ENCODE peak calls at places on chromosomes 7 and 10, in eight cellular contexts. One of them, this sample, is unnamed.

GRCh38 chr10:35324196-35324595 is 12.1 kb upstream of the CCNY start:
- DNase-seq in AML-193: no peak
- DNase-seq in NCI-H774: no peak
- DNase-seq in GM04503: peak
- DNase-seq in tibial artery: no peak
- DNase-seq in AG09309: peak
- DNase-seq in GM06990: no peak
- DNase-seq in GM18507: no peak
- DNase-seq in this sample: no peak

GRCh38 chr10:133388973-133389818 is 4.8 kb upstream of the MTG1 start:
- DNase-seq in NCI-H774: no peak
- DNase-seq in AG09309: no peak
- DNase-seq in AML-193: peak
- DNase-seq in GM04503: no peak
- DNase-seq in GM06990: peak
- DNase-seq in GM18507: peak
- DNase-seq in tibial artery: no peak
- DNase-seq in this sample: peak

GRCh38 chr7:111477462-111478225 is 84.6 kb downstream of the IMMP2L start:
- DNase-seq in GM06990: no peak
- DNase-seq in NCI-H774: no peak
- DNase-seq in AML-193: no peak
- DNase-seq in tibial artery: no peak
- DNase-seq in AG09309: no peak
- DNase-seq in GM18507: no peak
- DNase-seq in GM04503: no peak
- DNase-seq in this sample: no peak

GRCh38 chr10:35040761-35041501 is 49.2 kb downstream of the CUL2 start:
- DNase-seq in AML-193: no peak
- DNase-seq in GM18507: no peak
- DNase-seq in GM04503: peak
- DNase-seq in NCI-H774: no peak
- DNase-seq in tibial artery: no peak
- DNase-seq in GM06990: no peak
- DNase-seq in AG09309: peak
- DNase-seq in this sample: no peak

GRCh38 chr7:129146237-129146979 is 1.9 kb downstream of the TSPAN33 start:
- DNase-seq in GM06990: peak
- DNase-seq in AG09309: no peak
- DNase-seq in GM18507: no peak
- DNase-seq in tibial artery: no peak
- DNase-seq in NCI-H774: no peak
- DNase-seq in AML-193: no peak
- DNase-seq in GM04503: no peak
- DNase-seq in this sample: no peak

GRCh38 chr10:64571053-64571452 is 1049.9 kb downstream of the REEP3 start:
- DNase-seq in AML-193: no peak
- DNase-seq in GM04503: no peak
- DNase-seq in AG09309: no peak
- DNase-seq in tibial artery: no peak
- DNase-seq in NCI-H774: no peak
- DNase-seq in GM06990: no peak
- DNase-seq in GM18507: no peak
- DNase-seq in this sample: no peak

GRCh38 chr10:103885617-103886016 is 30.2 kb upstream of the SH3PXD2A start:
- DNase-seq in GM06990: no peak
- DNase-seq in GM04503: no peak
- DNase-seq in AML-193: no peak
- DNase-seq in tibial artery: peak
- DNase-seq in AG09309: peak
- DNase-seq in NCI-H774: no peak
- DNase-seq in GM18507: no peak
- DNase-seq in this sample: no peak

GRCh38 chr10:116170815-116171250 is 102.2 kb downstream of the GFRA1 start:
- DNase-seq in AML-193: no peak
- DNase-seq in tibial artery: no peak
- DNase-seq in NCI-H774: no peak
- DNase-seq in GM04503: peak
- DNase-seq in GM18507: no peak
- DNase-seq in GM06990: no peak
- DNase-seq in AG09309: peak
- DNase-seq in this sample: no peak

GRCh38 chr10:109977382-109977806 is 30.4 kb upstream of the ADD3 start:
- DNase-seq in AG09309: no peak
- DNase-seq in NCI-H774: no peak
- DNase-seq in tibial artery: no peak
- DNase-seq in GM06990: no peak
- DNase-seq in GM18507: no peak
- DNase-seq in AML-193: no peak
- DNase-seq in GM04503: no peak
- DNase-seq in this sample: no peak

GRCh38 chr10:108561649-108562048 is 1361.7 kb downstream of the XPNPEP1 start:
- DNase-seq in GM18507: no peak
- DNase-seq in AML-193: no peak
- DNase-seq in tibial artery: no peak
- DNase-seq in NCI-H774: no peak
- DNase-seq in GM06990: no peak
- DNase-seq in AG09309: no peak
- DNase-seq in GM04503: peak
- DNase-seq in this sample: no peak

GRCh38 chr7:35254496-35255416 is 856 bp upstream of the TBX20 start:
- DNase-seq in AG09309: no peak
- DNase-seq in GM04503: no peak
- DNase-seq in GM18507: no peak
- DNase-seq in AML-193: no peak
- DNase-seq in NCI-H774: no peak
- DNase-seq in GM06990: no peak
- DNase-seq in tibial artery: no peak
- DNase-seq in this sample: no peak

GRCh38 chr10:14407567-14407966 is 76.8 kb upstream of the FRMD4A start:
- DNase-seq in AG09309: no peak
- DNase-seq in GM04503: no peak
- DNase-seq in tibial artery: no peak
- DNase-seq in NCI-H774: no peak
- DNase-seq in AML-193: no peak
- DNase-seq in GM06990: no peak
- DNase-seq in GM18507: no peak
- DNase-seq in this sample: no peak

GRCh38 chr7:90604383-90604782 is 8.3 kb downstream of the CDK14 start:
- DNase-seq in AML-193: no peak
- DNase-seq in NCI-H774: no peak
- DNase-seq in GM06990: no peak
- DNase-seq in GM18507: no peak
- DNase-seq in tibial artery: no peak
- DNase-seq in AG09309: no peak
- DNase-seq in GM04503: no peak
- DNase-seq in this sample: no peak

GRCh38 chr10:130022501-130023299 is 58.6 kb upstream of the EBF3 start:
- DNase-seq in AG09309: peak
- DNase-seq in GM04503: peak
- DNase-seq in GM06990: no peak
- DNase-seq in NCI-H774: no peak
- DNase-seq in GM18507: no peak
- DNase-seq in tibial artery: no peak
- DNase-seq in AML-193: no peak
- DNase-seq in this sample: no peak

GRCh38 chr7:107165341-107165740 is 3.5 kb upstream of the HBP1 start:
- DNase-seq in GM06990: no peak
- DNase-seq in AG09309: no peak
- DNase-seq in AML-193: no peak
- DNase-seq in GM18507: no peak
- DNase-seq in tibial artery: no peak
- DNase-seq in GM04503: no peak
- DNase-seq in NCI-H774: no peak
- DNase-seq in this sample: no peak

GRCh38 chr7:116582806-116583444 is 58.1 kb downstream of the CAV1 start:
- DNase-seq in GM18507: no peak
- DNase-seq in tibial artery: peak
- DNase-seq in NCI-H774: no peak
- DNase-seq in GM06990: peak
- DNase-seq in AG09309: peak
- DNase-seq in GM04503: peak
- DNase-seq in AML-193: no peak
- DNase-seq in this sample: no peak

GRCh38 chr7:114986805-114987204 is 64.9 kb downstream of the MDFIC start:
- DNase-seq in GM18507: no peak
- DNase-seq in GM04503: no peak
- DNase-seq in AML-193: no peak
- DNase-seq in AG09309: no peak
- DNase-seq in tibial artery: no peak
- DNase-seq in NCI-H774: no peak
- DNase-seq in GM06990: no peak
- DNase-seq in this sample: no peak

GRCh38 chr7:22295402-22296264 is 61.3 kb downstream of the RAPGEF5 start:
- DNase-seq in GM04503: no peak
- DNase-seq in AML-193: no peak
- DNase-seq in GM06990: no peak
- DNase-seq in tibial artery: no peak
- DNase-seq in GM18507: no peak
- DNase-seq in NCI-H774: no peak
- DNase-seq in AG09309: no peak
- DNase-seq in this sample: no peak

GRCh38 chr10:133525444-133525843 is 1.7 kb upstream of the CYP2E1 start:
- DNase-seq in NCI-H774: no peak
- DNase-seq in GM04503: no peak
- DNase-seq in GM06990: no peak
- DNase-seq in AML-193: no peak
- DNase-seq in tibial artery: no peak
- DNase-seq in GM18507: no peak
- DNase-seq in AG09309: no peak
- DNase-seq in this sample: no peak

GRCh38 chr7:108158766-108159165 is 28.6 kb upstream of the LAMB4 start:
- DNase-seq in AG09309: no peak
- DNase-seq in GM06990: no peak
- DNase-seq in tibial artery: no peak
- DNase-seq in GM18507: no peak
- DNase-seq in GM04503: no peak
- DNase-seq in NCI-H774: no peak
- DNase-seq in AML-193: no peak
- DNase-seq in this sample: no peak

GRCh38 chr10:112002191-112002590 is 181.4 kb downstream of the GPAM start:
- DNase-seq in NCI-H774: no peak
- DNase-seq in AML-193: no peak
- DNase-seq in GM06990: no peak
- DNase-seq in tibial artery: no peak
- DNase-seq in GM18507: no peak
- DNase-seq in GM04503: no peak
- DNase-seq in AG09309: no peak
- DNase-seq in this sample: no peak

GRCh38 chr7:69047166-69047760 is 551.0 kb upstream of the AUTS2 start:
- DNase-seq in tibial artery: no peak
- DNase-seq in NCI-H774: no peak
- DNase-seq in AG09309: no peak
- DNase-seq in GM06990: no peak
- DNase-seq in GM18507: no peak
- DNase-seq in GM04503: no peak
- DNase-seq in AML-193: no peak
- DNase-seq in this sample: no peak

GRCh38 chr10:6958254-6958653 is 378.2 kb upstream of the PRKCQ start:
- DNase-seq in NCI-H774: no peak
- DNase-seq in GM04503: no peak
- DNase-seq in GM06990: no peak
- DNase-seq in GM18507: no peak
- DNase-seq in AML-193: peak
- DNase-seq in AG09309: no peak
- DNase-seq in tibial artery: no peak
- DNase-seq in this sample: peak

GRCh38 chr7:137081694-137082093 is 213.2 kb downstream of the CHRM2 start:
- DNase-seq in GM18507: no peak
- DNase-seq in GM04503: peak
- DNase-seq in NCI-H774: no peak
- DNase-seq in GM06990: no peak
- DNase-seq in AML-193: no peak
- DNase-seq in tibial artery: peak
- DNase-seq in AG09309: peak
- DNase-seq in this sample: no peak

GRCh38 chr7:133698127-133698526 is 429.0 kb upstream of the LRGUK start:
- DNase-seq in AML-193: no peak
- DNase-seq in tibial artery: no peak
- DNase-seq in GM06990: no peak
- DNase-seq in GM04503: no peak
- DNase-seq in AG09309: no peak
- DNase-seq in GM18507: no peak
- DNase-seq in NCI-H774: no peak
- DNase-seq in this sample: no peak

GRCh38 chr7:20331912-20332317 is 1.2 kb downstream of the ITGB8 start:
- DNase-seq in AML-193: no peak
- DNase-seq in GM18507: no peak
- DNase-seq in NCI-H774: no peak
- DNase-seq in tibial artery: no peak
- DNase-seq in AG09309: no peak
- DNase-seq in GM06990: no peak
- DNase-seq in GM04503: no peak
- DNase-seq in this sample: no peak

GRCh38 chr7:8147004-8147403 is 115.0 kb downstream of the ICA1 start:
- DNase-seq in AG09309: no peak
- DNase-seq in NCI-H774: no peak
- DNase-seq in GM06990: no peak
- DNase-seq in AML-193: no peak
- DNase-seq in tibial artery: no peak
- DNase-seq in GM18507: no peak
- DNase-seq in GM04503: no peak
- DNase-seq in this sample: no peak

GRCh38 chr10:72001026-72001380 is 36.8 kb downstream of the CHST3 start:
- DNase-seq in AML-193: no peak
- DNase-seq in AG09309: no peak
- DNase-seq in GM04503: no peak
- DNase-seq in GM06990: no peak
- DNase-seq in GM18507: no peak
- DNase-seq in tibial artery: no peak
- DNase-seq in NCI-H774: no peak
- DNase-seq in this sample: no peak

GRCh38 chr10:119281581-119282071 is 74.3 kb downstream of the GRK5 start:
- DNase-seq in AML-193: no peak
- DNase-seq in GM06990: no peak
- DNase-seq in NCI-H774: no peak
- DNase-seq in AG09309: no peak
- DNase-seq in GM04503: no peak
- DNase-seq in GM18507: no peak
- DNase-seq in tibial artery: peak
- DNase-seq in this sample: no peak

GRCh38 chr7:294440-295154 is 4.6 kb downstream of the FOXL3 start:
- DNase-seq in GM04503: no peak
- DNase-seq in GM06990: no peak
- DNase-seq in NCI-H774: no peak
- DNase-seq in tibial artery: no peak
- DNase-seq in GM18507: no peak
- DNase-seq in AG09309: no peak
- DNase-seq in AML-193: no peak
- DNase-seq in this sample: no peak

GRCh38 chr10:98030093-98030821 is at the start of gene CRTAC1:
- DNase-seq in NCI-H774: no peak
- DNase-seq in tibial artery: peak
- DNase-seq in AML-193: no peak
- DNase-seq in GM06990: no peak
- DNase-seq in GM18507: no peak
- DNase-seq in AG09309: no peak
- DNase-seq in GM04503: no peak
- DNase-seq in this sample: no peak

GRCh38 chr7:44057849-44058758 is 7.3 kb downstream of the PGAM2 start:
- DNase-seq in GM18507: no peak
- DNase-seq in GM06990: no peak
- DNase-seq in tibial artery: peak
- DNase-seq in GM04503: no peak
- DNase-seq in AML-193: no peak
- DNase-seq in NCI-H774: no peak
- DNase-seq in AG09309: no peak
- DNase-seq in this sample: no peak

GRCh38 chr10:44278669-44279337 is 106.1 kb downstream of the CXCL12 start:
- DNase-seq in NCI-H774: no peak
- DNase-seq in GM06990: no peak
- DNase-seq in AG09309: no peak
- DNase-seq in GM18507: no peak
- DNase-seq in GM04503: no peak
- DNase-seq in tibial artery: no peak
- DNase-seq in AML-193: no peak
- DNase-seq in this sample: no peak

GRCh38 chr7:117019287-117019686 is 66.0 kb downstream of the ST7 start:
- DNase-seq in GM06990: no peak
- DNase-seq in tibial artery: no peak
- DNase-seq in AML-193: no peak
- DNase-seq in GM18507: no peak
- DNase-seq in AG09309: no peak
- DNase-seq in GM04503: no peak
- DNase-seq in NCI-H774: no peak
- DNase-seq in this sample: no peak